ENCODE peak calls at places on chromosomes 2 and 18, in six cellular contexts. One of them, this sample, is unnamed.

GRCh38 chr18:31010601-31011000 is 31.9 kb downstream of the DSC3 start:
- DNase-seq in CD8-positive, alpha-beta T cell: no peak
- DNase-seq in effector memory CD4-positive, alpha-beta T cell: no peak
- DNase-seq in stimulated activated naive CD4-positive, alpha-beta T cell treated with Interleukin-2 at 50 U/mL for 16 hours: no peak
- DNase-seq in caudate nucleus: no peak
- DNase-seq in HFFc6: no peak
- DNase-seq in this sample: no peak

GRCh38 chr2:233044974-233045535 is 12.6 kb downstream of the NEU2 start:
- DNase-seq in CD8-positive, alpha-beta T cell: no peak
- DNase-seq in effector memory CD4-positive, alpha-beta T cell: no peak
- DNase-seq in stimulated activated naive CD4-positive, alpha-beta T cell treated with Interleukin-2 at 50 U/mL for 16 hours: no peak
- DNase-seq in caudate nucleus: no peak
- DNase-seq in HFFc6: no peak
- DNase-seq in this sample: no peak

GRCh38 chr2:199070550-199070949 is 387.2 kb downstream of the SATB2 start:
- DNase-seq in CD8-positive, alpha-beta T cell: no peak
- DNase-seq in effector memory CD4-positive, alpha-beta T cell: no peak
- DNase-seq in stimulated activated naive CD4-positive, alpha-beta T cell treated with Interleukin-2 at 50 U/mL for 16 hours: no peak
- DNase-seq in caudate nucleus: no peak
- DNase-seq in HFFc6: no peak
- DNase-seq in this sample: no peak

GRCh38 chr18:8744038-8744437 is 38.7 kb downstream of the MTCL1 start:
- DNase-seq in CD8-positive, alpha-beta T cell: no peak
- DNase-seq in effector memory CD4-positive, alpha-beta T cell: no peak
- DNase-seq in stimulated activated naive CD4-positive, alpha-beta T cell treated with Interleukin-2 at 50 U/mL for 16 hours: no peak
- DNase-seq in caudate nucleus: no peak
- DNase-seq in HFFc6: no peak
- DNase-seq in this sample: peak

GRCh38 chr2:70127920-70128444 is 40.7 kb downstream of the PCBP1 start:
- DNase-seq in CD8-positive, alpha-beta T cell: no peak
- DNase-seq in effector memory CD4-positive, alpha-beta T cell: no peak
- DNase-seq in stimulated activated naive CD4-positive, alpha-beta T cell treated with Interleukin-2 at 50 U/mL for 16 hours: no peak
- DNase-seq in caudate nucleus: no peak
- DNase-seq in HFFc6: no peak
- DNase-seq in this sample: no peak

GRCh38 chr18:8498905-8499304 is 110.3 kb upstream of the RAB12 start:
- DNase-seq in CD8-positive, alpha-beta T cell: no peak
- DNase-seq in effector memory CD4-positive, alpha-beta T cell: no peak
- DNase-seq in stimulated activated naive CD4-positive, alpha-beta T cell treated with Interleukin-2 at 50 U/mL for 16 hours: no peak
- DNase-seq in caudate nucleus: no peak
- DNase-seq in HFFc6: no peak
- DNase-seq in this sample: no peak

GRCh38 chr18:2444201-2444875 is 127.0 kb downstream of the METTL4 start:
- DNase-seq in CD8-positive, alpha-beta T cell: no peak
- DNase-seq in effector memory CD4-positive, alpha-beta T cell: no peak
- DNase-seq in stimulated activated naive CD4-positive, alpha-beta T cell treated with Interleukin-2 at 50 U/mL for 16 hours: no peak
- DNase-seq in caudate nucleus: no peak
- DNase-seq in HFFc6: no peak
- DNase-seq in this sample: no peak

GRCh38 chr2:144015655-144016245 is 504.2 kb downstream of the ZEB2 start:
- DNase-seq in CD8-positive, alpha-beta T cell: no peak
- DNase-seq in effector memory CD4-positive, alpha-beta T cell: no peak
- DNase-seq in stimulated activated naive CD4-positive, alpha-beta T cell treated with Interleukin-2 at 50 U/mL for 16 hours: no peak
- DNase-seq in caudate nucleus: no peak
- DNase-seq in HFFc6: peak
- DNase-seq in this sample: no peak

GRCh38 chr18:48955528-48956261 is 4.9 kb upstream of the SMAD7 start:
- DNase-seq in CD8-positive, alpha-beta T cell: no peak
- DNase-seq in effector memory CD4-positive, alpha-beta T cell: no peak
- DNase-seq in stimulated activated naive CD4-positive, alpha-beta T cell treated with Interleukin-2 at 50 U/mL for 16 hours: no peak
- DNase-seq in caudate nucleus: no peak
- DNase-seq in HFFc6: peak
- DNase-seq in this sample: peak

GRCh38 chr2:173898178-173898668 is 67.0 kb downstream of the SP3 start:
- DNase-seq in CD8-positive, alpha-beta T cell: no peak
- DNase-seq in effector memory CD4-positive, alpha-beta T cell: no peak
- DNase-seq in stimulated activated naive CD4-positive, alpha-beta T cell treated with Interleukin-2 at 50 U/mL for 16 hours: no peak
- DNase-seq in caudate nucleus: no peak
- DNase-seq in HFFc6: no peak
- DNase-seq in this sample: no peak

GRCh38 chr2:100924520-100925451 is 77.3 kb upstream of the RPL31 start:
- DNase-seq in CD8-positive, alpha-beta T cell: no peak
- DNase-seq in effector memory CD4-positive, alpha-beta T cell: no peak
- DNase-seq in stimulated activated naive CD4-positive, alpha-beta T cell treated with Interleukin-2 at 50 U/mL for 16 hours: peak
- DNase-seq in caudate nucleus: no peak
- DNase-seq in HFFc6: peak
- DNase-seq in this sample: no peak

GRCh38 chr2:151339168-151339567 is 18.2 kb upstream of the TNFAIP6 start:
- DNase-seq in CD8-positive, alpha-beta T cell: no peak
- DNase-seq in effector memory CD4-positive, alpha-beta T cell: no peak
- DNase-seq in stimulated activated naive CD4-positive, alpha-beta T cell treated with Interleukin-2 at 50 U/mL for 16 hours: no peak
- DNase-seq in caudate nucleus: no peak
- DNase-seq in HFFc6: no peak
- DNase-seq in this sample: no peak

GRCh38 chr18:46331316-46331715 is 227.1 kb downstream of the HAUS1 start:
- DNase-seq in CD8-positive, alpha-beta T cell: no peak
- DNase-seq in effector memory CD4-positive, alpha-beta T cell: no peak
- DNase-seq in stimulated activated naive CD4-positive, alpha-beta T cell treated with Interleukin-2 at 50 U/mL for 16 hours: no peak
- DNase-seq in caudate nucleus: no peak
- DNase-seq in HFFc6: no peak
- DNase-seq in this sample: no peak

GRCh38 chr2:144516981-144517824 is 2.7 kb downstream of the ZEB2 start:
- DNase-seq in CD8-positive, alpha-beta T cell: no peak
- DNase-seq in effector memory CD4-positive, alpha-beta T cell: peak
- DNase-seq in stimulated activated naive CD4-positive, alpha-beta T cell treated with Interleukin-2 at 50 U/mL for 16 hours: peak
- DNase-seq in caudate nucleus: no peak
- DNase-seq in HFFc6: peak
- DNase-seq in this sample: peak

GRCh38 chr2:43133708-43134570 is 92.5 kb downstream of the ZFP36L2 start:
- DNase-seq in CD8-positive, alpha-beta T cell: peak
- DNase-seq in effector memory CD4-positive, alpha-beta T cell: peak
- DNase-seq in stimulated activated naive CD4-positive, alpha-beta T cell treated with Interleukin-2 at 50 U/mL for 16 hours: peak
- DNase-seq in caudate nucleus: no peak
- DNase-seq in HFFc6: no peak
- DNase-seq in this sample: no peak

GRCh38 chr2:239208470-239209180 is 192.2 kb downstream of the HDAC4 start:
- DNase-seq in CD8-positive, alpha-beta T cell: no peak
- DNase-seq in effector memory CD4-positive, alpha-beta T cell: no peak
- DNase-seq in stimulated activated naive CD4-positive, alpha-beta T cell treated with Interleukin-2 at 50 U/mL for 16 hours: no peak
- DNase-seq in caudate nucleus: no peak
- DNase-seq in HFFc6: no peak
- DNase-seq in this sample: no peak

GRCh38 chr18:79572848-79573451 is 106.7 kb upstream of the CTDP1 start:
- DNase-seq in CD8-positive, alpha-beta T cell: no peak
- DNase-seq in effector memory CD4-positive, alpha-beta T cell: no peak
- DNase-seq in stimulated activated naive CD4-positive, alpha-beta T cell treated with Interleukin-2 at 50 U/mL for 16 hours: no peak
- DNase-seq in caudate nucleus: no peak
- DNase-seq in HFFc6: no peak
- DNase-seq in this sample: no peak

This sample was measured in gastrocnemius medialis.